ENCODE peak calls at places on chromosomes 4 and X, in nine cellular contexts. X, R, W, N, S, K, M, A and Q are unnamed samples.

GRCh38 chr4:118968006-118968405 is 79.4 kb downstream of the SYNPO2 start:
- DNase-seq in W (no peak), S (peak; percentile 90), X (no peak), M (peak; percentile 60), A (no peak), N (no peak), R (peak; percentile 95), K (peak; percentile 40), Q (peak; percentile 98)

GRCh38 chr4:165190591-165191212 is 16.7 kb upstream of the KLHL2 start:
- DNase-seq in K (no peak), X (no peak), M (no peak), A (no peak), S (no peak), R (no peak), W (no peak), N (no peak), Q (no peak)

GRCh38 chr4:75056277-75056676 is 123.4 kb downstream of the PARM1 start:
- DNase-seq in N (no peak), X (no peak), K (no peak), S (no peak), A (no peak), W (no peak), M (no peak), R (no peak), Q (no peak)

GRCh38 chrX:9362529-9362928 is 102.3 kb upstream of the TBL1X start:
- DNase-seq in W (no peak), A (no peak), S (no peak), N (no peak), K (no peak), R (no peak), M (no peak), X (no peak), Q (no peak)

GRCh38 chr4:7960790-7961655 is 21.4 kb upstream of the AFAP1 start:
- DNase-seq in X (no peak), S (peak; percentile 47), N (peak; percentile 62), M (peak; percentile 99), W (no peak), K (no peak), A (no peak), R (peak; percentile 99), Q (peak; percentile 89)

GRCh38 chr4:3786196-3786869 is 20.1 kb downstream of the ADRA2C start:
- DNase-seq in K (no peak), R (no peak), A (no peak), S (no peak), M (peak; percentile 26), W (peak; percentile 11), N (peak; percentile 12), X (peak; percentile 55), Q (no peak)

GRCh38 chrX:4670606-4671005 is 957.2 kb upstream of the PRKX start:
- DNase-seq in K (no peak), A (no peak), M (no peak), R (no peak), N (no peak), S (no peak), X (no peak), W (peak; percentile 49), Q (no peak)

GRCh38 chr4:122583906-122584305 is 37.0 kb downstream of the IL21 start:
- DNase-seq in M (peak; percentile 62), X (no peak), K (no peak), W (no peak), N (no peak), A (no peak), R (peak; percentile 65), S (no peak), Q (peak; percentile 61)

GRCh38 chr4:183721207-183722081 is 62.4 kb downstream of the TRAPPC11 start:
- DNase-seq in R (peak; percentile 65), A (no peak), W (no peak), S (peak; percentile 85), X (no peak), K (no peak), N (no peak), M (no peak), Q (peak; percentile 55)

GRCh38 chr4:68349361-68350360 is at the start of gene YTHDC1:
- DNase-seq in R (peak; percentile 98), A (peak; percentile 70), S (peak; percentile 98), M (peak; percentile 96), X (peak; percentile 91), K (peak; percentile 95), W (peak; percentile 97), N (peak; percentile 86), Q (peak; percentile 98)

GRCh38 chrX:40931921-40932320 is 153.3 kb upstream of the USP9X start:
- DNase-seq in R (no peak), X (no peak), N (peak; percentile 73), W (no peak), A (no peak), S (no peak), K (no peak), M (peak; percentile 49), Q (peak; percentile 17)

GRCh38 chr4:99885063-99885664 is 9.1 kb downstream of the LAMTOR3 start:
- DNase-seq in N (peak; percentile 25), X (no peak), A (peak; percentile 2), R (peak; percentile 61), W (peak; percentile 24), K (peak; percentile 66), S (peak; percentile 45), M (peak; percentile 64), Q (peak; percentile 69)

GRCh38 chr4:21652508-21653108 is 296.0 kb downstream of the KCNIP4 start:
- DNase-seq in N (no peak), X (no peak), A (no peak), S (no peak), M (no peak), R (no peak), W (no peak), K (no peak), Q (peak; percentile 19)

GRCh38 chrX:155148724-155149537 is 67.3 kb upstream of the VBP1 start:
- DNase-seq in K (peak; percentile 17), X (no peak), A (no peak), S (peak; percentile 79), R (peak; percentile 30), N (no peak), M (peak; percentile 54), W (no peak), Q (peak; percentile 39)

GRCh38 chr4:106746451-106746850 is 289.7 kb downstream of the DKK2 start:
- DNase-seq in A (no peak), N (no peak), S (no peak), X (no peak), M (peak; percentile 29), K (no peak), W (no peak), R (peak; percentile 15), Q (peak; percentile 73)

GRCh38 chrX:81489987-81490386 is 288.1 kb downstream of the SH3BGRL start:
- DNase-seq in K (peak; percentile 0), X (no peak), N (no peak), M (peak; percentile 34), W (no peak), S (peak; percentile 38), A (no peak), R (no peak), Q (peak; percentile 5)

GRCh38 chrX:124863303-124863702 is 456.4 kb upstream of the TEX13C start:
- DNase-seq in X (no peak), R (no peak), K (no peak), S (no peak), W (no peak), N (no peak), A (no peak), M (no peak), Q (no peak)

GRCh38 chrX:115054876-115055275 is 37.5 kb upstream of the IL13RA2 start:
- DNase-seq in X (no peak), W (no peak), A (no peak), N (no peak), R (no peak), M (peak; percentile 7), S (no peak), K (no peak), Q (no peak)

GRCh38 chr4:177632481-177632880 is 190.2 kb upstream of the AGA start:
- DNase-seq in S (no peak), W (no peak), N (no peak), X (no peak), K (no peak), A (no peak), M (peak; percentile 42), R (peak; percentile 0), Q (peak; percentile 4)

GRCh38 chrX:130216312-130216711 is 44.5 kb downstream of the RAB33A start:
- DNase-seq in A (no peak), K (no peak), X (no peak), R (no peak), N (no peak), W (no peak), S (no peak), M (peak; percentile 44), Q (peak; percentile 7)

GRCh38 chr4:36274158-36274557 is 7.3 kb upstream of the DTHD1 start:
- DNase-seq in S (no peak), M (no peak), W (no peak), R (no peak), A (no peak), X (no peak), N (no peak), K (no peak), Q (peak; percentile 9)

GRCh38 chrX:121641560-121641959 is 594.1 kb downstream of the GLUD2 start:
- DNase-seq in M (peak; percentile 28), R (peak; percentile 18), K (no peak), A (peak; percentile 65), S (no peak), W (peak; percentile 28), X (no peak), N (no peak), Q (peak; percentile 64)

GRCh38 chr4:78517050-78517652 is 34.4 kb upstream of the ANXA3 start:
- DNase-seq in W (peak; percentile 5), R (peak; percentile 64), S (peak; percentile 58), N (peak; percentile 3), A (peak; percentile 32), M (peak; percentile 50), K (peak; percentile 27), X (no peak), Q (peak; percentile 67)

GRCh38 chr4:21134994-21135393 is 434.7 kb downstream of the PACRGL start:
- DNase-seq in A (no peak), X (no peak), W (peak; percentile 13), R (peak; percentile 34), M (peak; percentile 54), S (peak; percentile 3), N (no peak), K (no peak), Q (peak; percentile 16)

GRCh38 chr4:67460574-67460973 is 84.7 kb downstream of the CENPC start:
- DNase-seq in N (no peak), M (no peak), A (no peak), K (no peak), S (no peak), X (no peak), W (no peak), R (no peak), Q (no peak)

GRCh38 chr4:213971-214370 is 89.7 kb downstream of the ZNF718 start:
- DNase-seq in M (no peak), N (no peak), X (no peak), W (no peak), A (no peak), S (no peak), K (no peak), R (no peak), Q (no peak)

GRCh38 chr4:61319156-61319555 is 119.0 kb downstream of the ADGRL3 start:
- DNase-seq in N (no peak), R (no peak), A (no peak), K (no peak), S (no peak), W (no peak), M (no peak), X (no peak), Q (no peak)

GRCh38 chr4:38102942-38103604 is 142.9 kb downstream of the PTTG2 start:
- DNase-seq in W (no peak), N (no peak), S (no peak), M (no peak), K (no peak), X (no peak), R (no peak), A (no peak), Q (no peak)

GRCh38 chr4:98976716-98977115 is 18.8 kb upstream of the METAP1 start:
- DNase-seq in R (peak; percentile 62), N (no peak), K (no peak), W (no peak), M (peak; percentile 35), A (no peak), X (no peak), S (no peak), Q (peak; percentile 66)

GRCh38 chr4:76430519-76431388 is 4.3 kb upstream of the SHROOM3 start:
- DNase-seq in K (peak; percentile 46), S (peak; percentile 47), A (peak; percentile 7), N (peak; percentile 39), M (peak; percentile 66), R (peak; percentile 74), W (peak; percentile 60), X (no peak), Q (peak; percentile 73)

GRCh38 chrX:68252664-68253063 is 180.6 kb downstream of the OPHN1 start:
- DNase-seq in X (no peak), N (no peak), R (no peak), M (no peak), A (no peak), W (no peak), S (peak; percentile 14), K (no peak), Q (peak; percentile 10)